ENCODE peak calls at places on chromosomes 1 and 21, in seven cellular contexts. Z, G, C, V, X, M and T are unnamed samples.

GRCh38 chr1:94236630-94237290 is 624 bp downstream of the ARHGAP29 start:
- DNase-seq in M (no peak), X (no peak), V (peak), C (peak), Z (no peak), G (no peak), T (no peak)

GRCh38 chr1:59999746-60000145 is 73.2 kb upstream of the CYP2J2 start:
- DNase-seq in Z (no peak), X (no peak), M (no peak), G (no peak), C (no peak), V (no peak), T (no peak)

GRCh38 chr1:108955881-108956280 is 7.4 kb downstream of the CLCC1 start:
- DNase-seq in M (no peak), G (no peak), V (no peak), Z (no peak), C (no peak), X (no peak), T (no peak)

GRCh38 chr1:30692201-30692947 is 31.0 kb downstream of the MATN1 start:
- DNase-seq in X (no peak), Z (peak), M (no peak), C (no peak), V (no peak), G (no peak), T (no peak)

GRCh38 chr1:235929216-235929615 is 62.5 kb upstream of the LYST start:
- DNase-seq in V (no peak), C (no peak), M (no peak), G (no peak), X (no peak), Z (no peak), T (no peak)

GRCh38 chr1:3734602-3735001 is 17.6 kb upstream of the CCDC27 start:
- DNase-seq in G (peak), Z (peak), X (no peak), M (no peak), V (no peak), C (no peak), T (no peak)

GRCh38 chr1:46533179-46533864 is 18.1 kb downstream of the KNCN start:
- DNase-seq in X (no peak), G (peak), M (no peak), Z (no peak), C (no peak), V (no peak), T (peak)

GRCh38 chr1:47906009-47906432 is 91.2 kb downstream of the TRABD2B start:
- DNase-seq in G (no peak), X (no peak), Z (no peak), C (no peak), M (no peak), V (no peak), T (no peak)

GRCh38 chr1:155062151-155062686 is 1.3 kb upstream of the EFNA4 start:
- DNase-seq in X (no peak), M (no peak), C (peak), V (no peak), G (peak), Z (no peak), T (no peak)

GRCh38 chr1:20485527-20486456 is at the start of gene CAMK2N1:
- DNase-seq in V (no peak), M (no peak), X (no peak), Z (peak), G (peak), C (peak), T (peak)

GRCh38 chr1:150626150-150626549 is 3.3 kb downstream of the ENSA start:
- DNase-seq in C (no peak), G (no peak), X (peak), V (no peak), M (no peak), Z (no peak), T (no peak)

GRCh38 chr21:42835211-42835610 is 44.1 kb downstream of the WDR4 start:
- DNase-seq in C (no peak), Z (no peak), V (no peak), M (peak), X (no peak), G (no peak), T (no peak)

GRCh38 chr1:28354121-28354520 is 15.4 kb upstream of the PHACTR4 start:
- DNase-seq in Z (no peak), C (no peak), G (no peak), V (no peak), M (no peak), X (no peak), T (no peak)

GRCh38 chr1:201648911-201649775 is 110.2 kb downstream of the NAV1 start:
- DNase-seq in C (peak), Z (no peak), V (peak), G (peak), X (peak), M (no peak), T (no peak)

GRCh38 chr21:46459024-46459355 is 299 bp downstream of the DIP2A start:
- DNase-seq in Z (no peak), C (no peak), G (no peak), X (no peak), M (no peak), V (no peak), T (no peak)

GRCh38 chr21:46459356-46460112 is 843 bp downstream of the DIP2A start:
- DNase-seq in G (peak), V (peak), Z (peak), C (peak), X (peak), M (no peak), T (peak)

GRCh38 chr21:46456750-46457149 is 1.9 kb upstream of the DIP2A start:
- DNase-seq in C (peak), Z (no peak), G (no peak), V (no peak), M (no peak), X (no peak), T (no peak)

GRCh38 chr21:46458315-46459023 is at the start of gene DIP2A:
- DNase-seq in M (peak), V (peak), X (peak), Z (peak), G (peak), C (peak), T (peak)

GRCh38 chr21:46457801-46458314 is 833 bp upstream of the DIP2A start:
- DNase-seq in Z (peak), V (peak), G (no peak), C (peak), X (peak), M (no peak), T (peak)
- TF ChIP-seq POLR2A in Z (no peak), V (no peak), G (no peak), C (no peak), X (no peak), M (no peak), T (no peak)

DNA sequence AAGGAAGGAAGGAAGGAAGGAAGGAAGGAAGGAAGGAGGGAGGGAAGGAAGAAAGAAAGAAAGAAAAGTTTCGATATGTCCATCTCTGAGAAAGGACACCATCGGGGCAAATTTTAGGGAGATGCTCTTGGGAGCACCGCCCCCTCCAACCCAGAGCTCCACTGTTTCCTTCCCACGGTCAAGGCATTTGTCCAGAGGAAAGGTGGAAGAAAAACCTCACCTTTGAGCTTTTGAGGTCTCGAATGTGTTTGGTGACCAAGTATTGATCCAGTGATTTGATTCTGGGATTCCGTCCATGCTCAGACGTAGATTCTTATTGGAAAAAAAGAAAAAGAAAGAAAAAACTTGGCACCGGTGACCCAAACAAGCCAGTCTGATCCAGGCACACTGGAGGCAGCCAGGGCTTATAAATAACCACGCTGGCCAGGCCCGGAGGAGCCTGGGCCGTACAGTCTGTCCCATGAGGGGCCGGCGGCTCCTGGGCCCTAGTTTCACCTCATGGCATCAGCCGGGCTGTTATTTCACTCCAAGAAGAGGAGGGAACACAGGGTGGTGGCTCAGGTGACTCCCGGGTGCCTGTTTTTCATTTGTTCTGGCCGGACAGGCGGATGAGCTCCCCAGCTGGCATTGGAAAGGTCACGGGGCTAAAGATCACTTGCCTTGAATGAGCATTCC is 36.1 kb upstream of the SLC25A33 start:
- DNase-seq in M (no peak), G (no peak), X (no peak), C (no peak), V (no peak), Z (no peak), T (no peak)
- TF ChIP-seq POLR2A in M (no peak), G (no peak), X (no peak), C (no peak), V (no peak), Z (no peak), T (no peak)

GRCh38 chr1:18901147-18901951 is 1.0 kb downstream of the ALDH4A1 start:
- DNase-seq in M (no peak), Z (no peak), V (no peak), C (no peak), X (no peak), G (no peak), T (no peak)

GRCh38 chr1:18902523-18903312 is at the start of gene ALDH4A1:
- DNase-seq in V (peak), G (peak), X (peak), Z (peak), C (peak), M (peak), T (peak)

GRCh38 chr1:18903313-18903671 is 937 bp upstream of the ALDH4A1 start:
- DNase-seq in M (no peak), Z (no peak), X (no peak), C (no peak), V (no peak), G (no peak), T (no peak)

GRCh38 chr1:18900303-18900841 is 2.0 kb downstream of the ALDH4A1 start:
- DNase-seq in X (no peak), C (no peak), M (no peak), V (no peak), G (no peak), Z (no peak), T (no peak)

DNA sequence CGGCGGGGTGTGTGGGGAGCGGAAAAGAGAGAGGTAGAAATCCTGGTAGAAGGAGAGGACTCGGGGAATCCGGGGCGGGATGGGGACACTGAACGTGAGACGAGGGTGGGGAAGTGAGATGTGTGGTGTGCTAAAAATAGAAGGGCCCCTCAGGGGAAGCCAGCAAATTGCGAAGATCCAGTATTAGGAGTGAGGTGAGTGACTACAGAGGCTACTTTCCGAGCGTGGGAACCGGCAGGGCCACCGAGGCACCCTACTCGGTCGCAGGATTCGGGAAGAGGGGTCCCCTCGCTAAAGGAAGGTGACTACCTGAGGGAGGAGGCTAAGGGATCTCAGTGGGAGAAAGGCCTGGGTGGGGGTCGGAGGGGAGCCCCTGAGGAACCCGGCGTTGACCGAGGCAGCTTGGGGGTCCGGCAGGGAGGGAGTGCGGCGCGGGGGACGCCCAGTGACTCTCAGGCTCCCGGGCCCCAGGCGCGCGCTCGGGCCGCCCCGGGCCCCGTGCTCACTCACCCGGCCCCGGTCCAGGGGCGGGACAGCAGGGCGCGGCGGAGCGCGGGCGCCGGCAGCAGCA is 318 bp downstream of the ALDH4A1 start:
- DNase-seq in C (peak), V (no peak), X (no peak), G (no peak), Z (no peak), M (no peak), T (peak)
- TF ChIP-seq POLR2A in C (peak), V (peak), X (no peak), G (no peak), Z (no peak), M (no peak), T (no peak)

GRCh38 chr1:119635801-119636390 is 12.2 kb downstream of the ZNF697 start:
- DNase-seq in V (no peak), G (no peak), C (no peak), M (no peak), Z (no peak), X (no peak), T (no peak)
- TF ChIP-seq POLR2A in V (no peak), G (no peak), C (no peak), M (no peak), Z (no peak), X (no peak), T (no peak)

DNA sequence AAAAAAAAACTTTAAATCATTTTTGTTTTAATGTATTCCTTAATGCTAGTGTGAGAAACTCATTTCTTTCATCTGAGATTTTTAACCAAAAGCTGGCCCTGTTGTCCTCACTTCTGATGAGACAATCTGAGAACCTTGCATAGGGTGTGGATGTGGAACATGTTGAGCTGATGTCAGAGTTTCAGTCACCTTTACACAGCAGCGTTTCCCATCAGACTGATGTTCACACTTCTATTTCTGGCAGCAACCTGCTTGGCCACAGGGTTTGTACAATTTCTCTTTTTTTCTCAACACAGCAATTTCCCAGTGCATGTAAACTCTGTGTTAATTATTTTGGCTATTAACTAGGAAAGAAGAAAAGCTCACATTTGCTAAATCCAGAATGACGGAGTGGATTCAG is 70.4 kb upstream of the HSPA13 start:
- DNase-seq in V (no peak), C (no peak), M (no peak), G (no peak), Z (no peak), X (no peak), T (peak)
- TF ChIP-seq POLR2A in V (no peak), C (no peak), M (no peak), G (no peak), Z (no peak), X (no peak), T (no peak)